ENCODE peak calls at places on chromosomes 4 and X, in ten cellular contexts. One of them, this sample, is unnamed.

GRCh38 chrX:68634649-68635227 is 12.7 kb upstream of the STARD8 start:
- DNase-seq in GM04504: no peak
- DNase-seq in choroid plexus epithelial cell: no peak
- DNase-seq in HCT116: no peak
- DNase-seq in neural crest cell: no peak
- DNase-seq in activated T-cell treated with anti-CD3 and anti-CD28 coated beads, Interleukin-2, amount 50 U/mL, for 72 hours: no peak
- DNase-seq in T-helper 9 cell: no peak
- DNase-seq in ascending aorta: no peak
- DNase-seq in stimulated activated CD8-positive, alpha-beta memory T cell treated with anti-CD3 and anti-CD28 coated beads, Interleukin-4, amount 100 ng/mL, for 4 hours: no peak
- DNase-seq in T-helper 22 cell: no peak
- DNase-seq in this sample: no peak

GRCh38 chr4:53306729-53307128 is 59.1 kb downstream of the SCFD2 start:
- DNase-seq in GM04504: peak; percentile 85
- DNase-seq in choroid plexus epithelial cell: no peak
- DNase-seq in HCT116: no peak
- DNase-seq in neural crest cell: no peak
- DNase-seq in activated T-cell treated with anti-CD3 and anti-CD28 coated beads, Interleukin-2, amount 50 U/mL, for 72 hours: no peak
- DNase-seq in T-helper 9 cell: no peak
- DNase-seq in ascending aorta: no peak
- DNase-seq in stimulated activated CD8-positive, alpha-beta memory T cell treated with anti-CD3 and anti-CD28 coated beads, Interleukin-4, amount 100 ng/mL, for 4 hours: no peak
- DNase-seq in T-helper 22 cell: no peak
- DNase-seq in this sample: no peak

GRCh38 chrX:77174680-77175336 is 272.4 kb upstream of the FGF16 start:
- DNase-seq in GM04504: no peak
- DNase-seq in choroid plexus epithelial cell: no peak
- DNase-seq in HCT116: no peak
- DNase-seq in neural crest cell: no peak
- DNase-seq in activated T-cell treated with anti-CD3 and anti-CD28 coated beads, Interleukin-2, amount 50 U/mL, for 72 hours: no peak
- DNase-seq in T-helper 9 cell: no peak
- DNase-seq in ascending aorta: no peak
- DNase-seq in stimulated activated CD8-positive, alpha-beta memory T cell treated with anti-CD3 and anti-CD28 coated beads, Interleukin-4, amount 100 ng/mL, for 4 hours: no peak
- DNase-seq in T-helper 22 cell: no peak
- DNase-seq in this sample: no peak

GRCh38 chr4:151029537-151029936 is 14.5 kb upstream of the LRBA start:
- DNase-seq in GM04504: no peak
- DNase-seq in choroid plexus epithelial cell: no peak
- DNase-seq in HCT116: no peak
- DNase-seq in neural crest cell: no peak
- DNase-seq in activated T-cell treated with anti-CD3 and anti-CD28 coated beads, Interleukin-2, amount 50 U/mL, for 72 hours: peak; percentile 55
- DNase-seq in T-helper 9 cell: no peak
- DNase-seq in ascending aorta: no peak
- DNase-seq in stimulated activated CD8-positive, alpha-beta memory T cell treated with anti-CD3 and anti-CD28 coated beads, Interleukin-4, amount 100 ng/mL, for 4 hours: no peak
- DNase-seq in T-helper 22 cell: no peak
- DNase-seq in this sample: no peak

GRCh38 chrX:79601336-79602131 is 234.4 kb upstream of the ITM2A start:
- DNase-seq in GM04504: no peak
- DNase-seq in choroid plexus epithelial cell: no peak
- DNase-seq in HCT116: no peak
- DNase-seq in neural crest cell: no peak
- DNase-seq in activated T-cell treated with anti-CD3 and anti-CD28 coated beads, Interleukin-2, amount 50 U/mL, for 72 hours: no peak
- DNase-seq in T-helper 9 cell: no peak
- DNase-seq in ascending aorta: no peak
- DNase-seq in stimulated activated CD8-positive, alpha-beta memory T cell treated with anti-CD3 and anti-CD28 coated beads, Interleukin-4, amount 100 ng/mL, for 4 hours: no peak
- DNase-seq in T-helper 22 cell: no peak
- DNase-seq in this sample: no peak

GRCh38 chr4:62930884-62931283 is 1478.4 kb downstream of the TECRL start:
- DNase-seq in GM04504: no peak
- DNase-seq in choroid plexus epithelial cell: no peak
- DNase-seq in HCT116: no peak
- DNase-seq in neural crest cell: no peak
- DNase-seq in activated T-cell treated with anti-CD3 and anti-CD28 coated beads, Interleukin-2, amount 50 U/mL, for 72 hours: no peak
- DNase-seq in T-helper 9 cell: no peak
- DNase-seq in ascending aorta: no peak
- DNase-seq in stimulated activated CD8-positive, alpha-beta memory T cell treated with anti-CD3 and anti-CD28 coated beads, Interleukin-4, amount 100 ng/mL, for 4 hours: no peak
- DNase-seq in T-helper 22 cell: no peak
- DNase-seq in this sample: no peak

GRCh38 chr4:185227131-185227551 is 17.7 kb downstream of the SNX25 start:
- DNase-seq in GM04504: no peak
- DNase-seq in choroid plexus epithelial cell: peak; percentile 60
- DNase-seq in HCT116: no peak
- DNase-seq in neural crest cell: no peak
- DNase-seq in activated T-cell treated with anti-CD3 and anti-CD28 coated beads, Interleukin-2, amount 50 U/mL, for 72 hours: no peak
- DNase-seq in T-helper 9 cell: no peak
- DNase-seq in ascending aorta: no peak
- DNase-seq in stimulated activated CD8-positive, alpha-beta memory T cell treated with anti-CD3 and anti-CD28 coated beads, Interleukin-4, amount 100 ng/mL, for 4 hours: no peak
- DNase-seq in T-helper 22 cell: no peak
- DNase-seq in this sample: no peak

GRCh38 chr4:168863719-168864632 is 146.1 kb downstream of the CBR4 start:
- DNase-seq in GM04504: no peak
- DNase-seq in choroid plexus epithelial cell: no peak
- DNase-seq in HCT116: no peak
- DNase-seq in neural crest cell: no peak
- DNase-seq in activated T-cell treated with anti-CD3 and anti-CD28 coated beads, Interleukin-2, amount 50 U/mL, for 72 hours: peak; percentile 15
- DNase-seq in T-helper 9 cell: no peak
- DNase-seq in ascending aorta: no peak
- DNase-seq in stimulated activated CD8-positive, alpha-beta memory T cell treated with anti-CD3 and anti-CD28 coated beads, Interleukin-4, amount 100 ng/mL, for 4 hours: no peak
- DNase-seq in T-helper 22 cell: no peak
- DNase-seq in this sample: no peak

GRCh38 chrX:24360272-24360671 is at the start of gene SUPT20HL1:
- DNase-seq in GM04504: no peak
- DNase-seq in choroid plexus epithelial cell: no peak
- DNase-seq in HCT116: no peak
- DNase-seq in neural crest cell: no peak
- DNase-seq in activated T-cell treated with anti-CD3 and anti-CD28 coated beads, Interleukin-2, amount 50 U/mL, for 72 hours: no peak
- DNase-seq in T-helper 9 cell: no peak
- DNase-seq in ascending aorta: no peak
- DNase-seq in stimulated activated CD8-positive, alpha-beta memory T cell treated with anti-CD3 and anti-CD28 coated beads, Interleukin-4, amount 100 ng/mL, for 4 hours: no peak
- DNase-seq in T-helper 22 cell: no peak
- DNase-seq in this sample: no peak

GRCh38 chr4:105605493-105605892 is 53.1 kb downstream of the ARHGEF38 start:
- DNase-seq in GM04504: peak; percentile 7
- DNase-seq in choroid plexus epithelial cell: peak; percentile 77
- DNase-seq in HCT116: no peak
- DNase-seq in neural crest cell: no peak
- DNase-seq in activated T-cell treated with anti-CD3 and anti-CD28 coated beads, Interleukin-2, amount 50 U/mL, for 72 hours: no peak
- DNase-seq in T-helper 9 cell: no peak
- DNase-seq in ascending aorta: no peak
- DNase-seq in stimulated activated CD8-positive, alpha-beta memory T cell treated with anti-CD3 and anti-CD28 coated beads, Interleukin-4, amount 100 ng/mL, for 4 hours: no peak
- DNase-seq in T-helper 22 cell: no peak
- DNase-seq in this sample: no peak

GRCh38 chr4:105414316-105414715 is 59.5 kb downstream of the PPA2 start:
- DNase-seq in GM04504: no peak
- DNase-seq in choroid plexus epithelial cell: no peak
- DNase-seq in HCT116: no peak
- DNase-seq in neural crest cell: no peak
- DNase-seq in activated T-cell treated with anti-CD3 and anti-CD28 coated beads, Interleukin-2, amount 50 U/mL, for 72 hours: no peak
- DNase-seq in T-helper 9 cell: no peak
- DNase-seq in ascending aorta: no peak
- DNase-seq in stimulated activated CD8-positive, alpha-beta memory T cell treated with anti-CD3 and anti-CD28 coated beads, Interleukin-4, amount 100 ng/mL, for 4 hours: no peak
- DNase-seq in T-helper 22 cell: no peak
- DNase-seq in this sample: no peak

GRCh38 chr4:52836653-52837052 is 25.5 kb upstream of the RASL11B start:
- DNase-seq in GM04504: peak; percentile 73
- DNase-seq in choroid plexus epithelial cell: peak; percentile 35
- DNase-seq in HCT116: no peak
- DNase-seq in neural crest cell: no peak
- DNase-seq in activated T-cell treated with anti-CD3 and anti-CD28 coated beads, Interleukin-2, amount 50 U/mL, for 72 hours: no peak
- DNase-seq in T-helper 9 cell: no peak
- DNase-seq in ascending aorta: no peak
- DNase-seq in stimulated activated CD8-positive, alpha-beta memory T cell treated with anti-CD3 and anti-CD28 coated beads, Interleukin-4, amount 100 ng/mL, for 4 hours: no peak
- DNase-seq in T-helper 22 cell: no peak
- DNase-seq in this sample: no peak

GRCh38 chr4:89021062-89021461 is 35.9 kb downstream of the FAM13A start:
- DNase-seq in GM04504: no peak
- DNase-seq in choroid plexus epithelial cell: no peak
- DNase-seq in HCT116: no peak
- DNase-seq in neural crest cell: no peak
- DNase-seq in activated T-cell treated with anti-CD3 and anti-CD28 coated beads, Interleukin-2, amount 50 U/mL, for 72 hours: no peak
- DNase-seq in T-helper 9 cell: no peak
- DNase-seq in ascending aorta: no peak
- DNase-seq in stimulated activated CD8-positive, alpha-beta memory T cell treated with anti-CD3 and anti-CD28 coated beads, Interleukin-4, amount 100 ng/mL, for 4 hours: no peak
- DNase-seq in T-helper 22 cell: no peak
- DNase-seq in this sample: no peak

GRCh38 chrX:22109442-22109841 is 77.3 kb downstream of the PHEX start:
- DNase-seq in GM04504: peak; percentile 46
- DNase-seq in choroid plexus epithelial cell: peak; percentile 39
- DNase-seq in HCT116: no peak
- DNase-seq in neural crest cell: no peak
- DNase-seq in activated T-cell treated with anti-CD3 and anti-CD28 coated beads, Interleukin-2, amount 50 U/mL, for 72 hours: no peak
- DNase-seq in T-helper 9 cell: no peak
- DNase-seq in ascending aorta: no peak
- DNase-seq in stimulated activated CD8-positive, alpha-beta memory T cell treated with anti-CD3 and anti-CD28 coated beads, Interleukin-4, amount 100 ng/mL, for 4 hours: no peak
- DNase-seq in T-helper 22 cell: no peak
- DNase-seq in this sample: no peak

This sample was measured in SIG-M5.